ENCODE peak calls at places on chromosomes 11 and 22, in nine cellular contexts. K, A, D, Y, Z, I, V, S and X are unnamed samples.

GRCh38 chr11:79902493-79902892 is 461.7 kb upstream of the TENM4 start:
- DNase-seq in K (peak; percentile 56), A (no peak), D (peak; percentile 6), Y (no peak), Z (no peak), I (no peak), V (no peak), S (no peak), X (no peak)

GRCh38 chr11:126879516-126879915 is 121.1 kb downstream of the KIRREL3 start:
- DNase-seq in K (no peak), A (no peak), D (no peak), Y (no peak), Z (no peak), I (no peak), V (no peak), S (no peak), X (no peak)

GRCh38 chr11:27088353-27088752 is 47.7 kb downstream of the BBOX1 start:
- DNase-seq in K (no peak), A (no peak), D (no peak), Y (no peak), Z (no peak), I (no peak), V (no peak), S (peak; percentile 98), X (no peak)

GRCh38 chr11:105046898-105047579 is 1.9 kb upstream of the CARD16 start:
- DNase-seq in K (peak; percentile 100), A (no peak), D (peak; percentile 99), Y (peak; percentile 97), Z (no peak), I (no peak), V (no peak), S (no peak), X (no peak)

GRCh38 chr11:14529933-14530332 is 9.7 kb upstream of the PSMA1 start:
- DNase-seq in K (no peak), A (no peak), D (no peak), Y (no peak), Z (no peak), I (no peak), V (no peak), S (no peak), X (no peak)

GRCh38 chr11:119664063-119664572 is 64.9 kb downstream of the NECTIN1 start:
- DNase-seq in K (peak; percentile 26), A (no peak), D (no peak), Y (no peak), Z (no peak), I (no peak), V (no peak), S (peak; percentile 65), X (no peak)

GRCh38 chr22:44500623-44501022 is 2.6 kb upstream of the RTL6 start:
- DNase-seq in K (no peak), A (no peak), D (no peak), Y (no peak), Z (no peak), I (no peak), V (no peak), S (no peak), X (no peak)

GRCh38 chr11:76797341-76798201 is 14.4 kb downstream of the TSKU start:
- DNase-seq in K (no peak), A (no peak), D (no peak), Y (no peak), Z (no peak), I (no peak), V (no peak), S (no peak), X (no peak)

GRCh38 chr11:61654397-61654829 is 25.8 kb upstream of the DAGLA start:
- DNase-seq in K (no peak), A (no peak), D (no peak), Y (no peak), Z (no peak), I (no peak), V (peak; percentile 37), S (no peak), X (no peak)

GRCh38 chr11:14110629-14111028 is 148.1 kb downstream of the SPON1 start:
- DNase-seq in K (no peak), A (no peak), D (no peak), Y (no peak), Z (no peak), I (no peak), V (no peak), S (no peak), X (no peak)

GRCh38 chr11:124402326-124402922 is 3.6 kb upstream of the OR8B3 start:
- DNase-seq in K (peak; percentile 85), A (peak; percentile 1), D (peak; percentile 96), Y (peak; percentile 69), Z (peak; percentile 30), I (peak; percentile 15), V (peak; percentile 15), S (peak; percentile 53), X (no peak)

GRCh38 chr11:121067912-121068652 is 33.0 kb upstream of the TECTA start:
- DNase-seq in K (peak; percentile 28), A (no peak), D (no peak), Y (no peak), Z (no peak), I (no peak), V (no peak), S (peak; percentile 30), X (no peak)

GRCh38 chr22:47802446-47802845 is 1040.0 kb downstream of the TBC1D22A start:
- DNase-seq in K (no peak), A (no peak), D (no peak), Y (no peak), Z (no peak), I (no peak), V (no peak), S (no peak), X (no peak)

GRCh38 chr11:33843018-33843417 is 48.9 kb downstream of the LMO2 start:
- DNase-seq in K (no peak), A (no peak), D (no peak), Y (no peak), Z (no peak), I (no peak), V (no peak), S (no peak), X (no peak)

GRCh38 chr11:118660646-118661424 is 18.6 kb downstream of the TREH start:
- DNase-seq in K (no peak), A (no peak), D (no peak), Y (no peak), Z (no peak), I (no peak), V (no peak), S (peak; percentile 66), X (no peak)

GRCh38 chr11:31813961-31814868 is 3.1 kb upstream of the PAX6 start:
- DNase-seq in K (no peak), A (no peak), D (no peak), Y (no peak), Z (no peak), I (no peak), V (peak; percentile 57), S (no peak), X (no peak)

GRCh38 chr11:74611369-74611861 is 19.0 kb downstream of the POLD3 start:
- DNase-seq in K (peak; percentile 79), A (no peak), D (peak; percentile 84), Y (peak; percentile 65), Z (no peak), I (no peak), V (peak; percentile 23), S (peak; percentile 51), X (no peak)

GRCh38 chr11:26665946-26666345 is 55.9 kb downstream of the SLC5A12 start:
- DNase-seq in K (no peak), A (no peak), D (no peak), Y (no peak), Z (no peak), I (no peak), V (no peak), S (no peak), X (no peak)

GRCh38 chr11:35632301-35632700 is 14.0 kb downstream of the FJX1 start:
- DNase-seq in K (peak; percentile 39), A (no peak), D (peak; percentile 83), Y (no peak), Z (no peak), I (no peak), V (no peak), S (no peak), X (no peak)

GRCh38 chr22:35425971-35426800 is 26.2 kb downstream of the MCM5 start:
- DNase-seq in K (peak; percentile 17), A (no peak), D (no peak), Y (no peak), Z (no peak), I (no peak), V (no peak), S (no peak), X (no peak)